ENCODE peak calls at places on chromosomes 3 and 15, in seven cellular contexts. R is MM.1S, F is GM23248, Q is OCI-LY7, D is hepatocyte, M is neural progenitor cell, T is HCT116. I is an unnamed sample.

GRCh38 chr3:9088431-9089353 is 125.4 kb upstream of the RAD18 start:
- DNase-seq in R (no peak), F (peak; percentile 26), Q (no peak), D (peak; percentile 66), M (no peak), T (no peak), I (peak; percentile 71)

GRCh38 chr3:107325446-107325845 is 51.8 kb upstream of the CCDC54 start:
- DNase-seq in R (no peak), F (no peak), Q (peak; percentile 70), D (no peak), M (no peak), T (no peak), I (no peak)

GRCh38 chr3:178367817-178368617 is 168.2 kb upstream of the KCNMB2 start:
- DNase-seq in R (no peak), F (peak; percentile 34), Q (no peak), D (no peak), M (no peak), T (no peak), I (no peak)

GRCh38 chr3:191262650-191263049 is 63.6 kb downstream of the OSTN start:
- DNase-seq in R (no peak), F (no peak), Q (peak; percentile 54), D (no peak), M (no peak), T (no peak), I (no peak)

GRCh38 chr3:194246709-194247349 is 104.3 kb downstream of the CPN2 start:
- DNase-seq in R (no peak), F (no peak), Q (no peak), D (no peak), M (no peak), T (no peak), I (no peak)

GRCh38 chr3:13484861-13485590 is 4.9 kb downstream of the HDAC11 start:
- DNase-seq in R (no peak), F (no peak), Q (no peak), D (peak; percentile 87), M (no peak), T (peak; percentile 52), I (peak; percentile 77)

GRCh38 chr15:87579537-87579936 is 677.0 kb downstream of the NTRK3 start:
- DNase-seq in R (no peak), F (no peak), Q (no peak), D (no peak), M (no peak), T (no peak), I (peak; percentile 43)

GRCh38 chr3:173983353-173983752 is 585.8 kb downstream of the NLGN1 start:
- DNase-seq in R (no peak), F (peak; percentile 68), Q (no peak), D (no peak), M (no peak), T (no peak), I (no peak)

GRCh38 chr3:198070871-198071270 is 110.9 kb downstream of the LMLN start:
- DNase-seq in R (no peak), F (no peak), Q (no peak), D (no peak), M (no peak), T (no peak), I (peak; percentile 16)

GRCh38 chr3:156233875-156234274 is 113.5 kb downstream of the KCNAB1 start:
- DNase-seq in R (no peak), F (no peak), Q (no peak), D (no peak), M (peak; percentile 16), T (no peak), I (no peak)

GRCh38 chr15:31489281-31489680 is 162.6 kb downstream of the KLF13 start:
- DNase-seq in R (no peak), F (no peak), Q (no peak), D (no peak), M (no peak), T (no peak), I (no peak)

GRCh38 chr3:45773714-45774449 is 22.5 kb downstream of the SLC6A20 start:
- DNase-seq in R (no peak), F (no peak), Q (no peak), D (peak; percentile 58), M (no peak), T (no peak), I (peak; percentile 11)

DNA sequence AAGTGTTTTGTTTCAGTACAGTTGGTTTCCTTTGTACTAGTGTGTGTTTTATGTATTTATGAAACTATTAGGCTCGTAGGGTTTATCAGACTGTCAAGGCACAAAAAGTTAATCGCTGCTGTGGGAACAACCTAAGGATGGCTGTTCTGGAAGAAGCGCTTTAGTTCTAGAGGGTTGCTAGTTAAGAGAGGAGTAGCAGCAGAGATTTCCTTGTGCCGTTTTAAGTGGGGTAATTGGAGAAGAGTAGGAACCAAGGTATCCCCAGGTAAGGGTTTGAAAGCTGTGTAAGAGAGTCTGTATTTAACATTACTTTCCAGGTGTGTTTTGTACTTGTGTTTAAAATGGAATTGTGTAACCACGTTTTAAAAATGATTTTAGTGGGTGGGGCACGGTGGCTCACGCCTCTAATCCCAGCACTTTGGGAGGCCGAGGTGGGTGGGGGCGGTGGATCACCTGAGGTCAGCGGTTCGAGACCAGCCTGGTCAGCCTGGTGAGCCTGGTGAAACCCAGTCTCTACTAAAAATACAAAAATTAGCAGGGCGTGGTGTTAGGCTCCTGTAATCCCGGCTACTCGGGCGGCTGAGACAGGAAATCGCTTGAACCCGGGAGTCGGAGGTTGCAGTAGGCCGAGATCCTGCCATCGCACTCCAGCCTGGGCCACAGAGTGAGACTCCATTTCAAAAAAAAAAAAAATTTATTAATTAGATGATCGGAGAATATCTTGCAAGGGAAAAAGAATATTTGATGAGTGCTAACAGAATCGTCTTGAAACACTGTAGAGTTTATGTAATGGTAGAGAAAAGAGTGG is 2.6 kb downstream of the MORF4L1 start:
- DNase-seq in R (no peak), F (peak; percentile 42), Q (peak; percentile 19), D (no peak), M (no peak), T (no peak), I (no peak)
- TF ChIP-seq EZH2phosphoT487 in R (no peak), F (no peak), Q (no peak), D (no peak), M (no peak), T (no peak), I (no peak)

DNA sequence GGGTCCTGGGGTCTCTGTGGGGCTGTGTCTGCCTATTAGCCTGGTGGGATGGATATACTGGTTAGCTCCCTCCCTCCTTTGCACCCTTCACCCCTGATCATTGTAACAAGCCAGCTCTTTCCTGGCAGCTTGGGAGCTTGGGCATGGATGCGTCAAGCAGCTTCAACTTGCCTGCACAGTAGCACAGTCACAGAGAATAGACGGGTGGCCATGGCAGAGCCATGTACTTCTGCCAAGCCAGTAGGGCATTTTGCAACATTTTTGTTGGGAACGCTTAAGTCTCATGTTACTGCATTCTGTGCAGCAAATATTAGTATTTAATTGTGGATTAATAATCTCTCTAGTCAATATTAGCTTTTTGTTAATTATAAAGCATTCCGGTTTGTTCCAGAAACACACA is 65.3 kb downstream of the SMAD6 start:
- DNase-seq in R (no peak), F (no peak), Q (no peak), D (no peak), M (no peak), T (no peak), I (no peak)
- H4K20me1 ChIP-seq in R (no peaks in the 10 kb centered on the region), F (no peaks in the 10 kb centered on the region), Q (no peaks in the 10 kb centered on the region), D (peaks cover 16% of the 10 kb centered on the region), M (peaks cover 23% of the 10 kb centered on the region), T (no peaks in the 10 kb centered on the region), I (no peaks in the 10 kb centered on the region)

DNA sequence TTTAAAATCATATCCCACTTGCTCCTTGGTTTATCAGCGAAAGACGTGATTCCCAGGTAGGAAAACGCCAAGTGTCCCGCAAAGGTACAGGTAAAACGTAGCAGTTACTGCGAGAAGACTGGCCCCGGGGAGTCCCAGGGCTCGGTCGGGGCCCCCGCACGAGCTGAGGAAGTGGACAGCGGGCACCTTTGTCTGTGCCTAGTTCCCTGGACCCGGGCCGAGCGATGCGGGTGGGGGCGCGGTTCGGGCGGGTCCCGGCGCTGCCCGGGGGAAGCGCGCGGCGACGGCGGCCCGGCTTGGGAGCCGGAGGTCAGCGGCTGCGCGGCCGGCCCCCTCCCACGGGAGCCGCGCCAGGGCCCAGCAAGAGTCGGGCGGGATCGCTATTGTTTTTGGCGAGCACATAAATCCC is 857 bp upstream of the NEO1 start:
- DNase-seq in R (no peak), F (no peak), Q (no peak), D (no peak), M (no peak), T (no peak), I (peak; percentile 6)
- TF ChIP-seq EZH2phosphoT487 in R (no peak), F (no peak), Q (no peak), D (no peak), M (no peak), T (no peak), I (no peak)

GRCh38 chr3:52537726-52538421 is 1.5 kb downstream of the UQCC5 start:
- DNase-seq in R (no peak), F (peak; percentile 17), Q (no peak), D (no peak), M (no peak), T (no peak), I (no peak)

GRCh38 chr3:52536112-52536368 is 365 bp upstream of the UQCC5 start:
- DNase-seq in R (no peak), F (no peak), Q (no peak), D (no peak), M (no peak), T (no peak), I (no peak)

GRCh38 chr3:52535411-52536111 is 844 bp upstream of the UQCC5 start:
- DNase-seq in R (no peak), F (no peak), Q (no peak), D (no peak), M (no peak), T (no peak), I (no peak)

GRCh38 chr3:52537165-52537635 is 795 bp downstream of the UQCC5 start:
- DNase-seq in R (no peak), F (no peak), Q (no peak), D (no peak), M (no peak), T (no peak), I (peak; percentile 29)

DNA sequence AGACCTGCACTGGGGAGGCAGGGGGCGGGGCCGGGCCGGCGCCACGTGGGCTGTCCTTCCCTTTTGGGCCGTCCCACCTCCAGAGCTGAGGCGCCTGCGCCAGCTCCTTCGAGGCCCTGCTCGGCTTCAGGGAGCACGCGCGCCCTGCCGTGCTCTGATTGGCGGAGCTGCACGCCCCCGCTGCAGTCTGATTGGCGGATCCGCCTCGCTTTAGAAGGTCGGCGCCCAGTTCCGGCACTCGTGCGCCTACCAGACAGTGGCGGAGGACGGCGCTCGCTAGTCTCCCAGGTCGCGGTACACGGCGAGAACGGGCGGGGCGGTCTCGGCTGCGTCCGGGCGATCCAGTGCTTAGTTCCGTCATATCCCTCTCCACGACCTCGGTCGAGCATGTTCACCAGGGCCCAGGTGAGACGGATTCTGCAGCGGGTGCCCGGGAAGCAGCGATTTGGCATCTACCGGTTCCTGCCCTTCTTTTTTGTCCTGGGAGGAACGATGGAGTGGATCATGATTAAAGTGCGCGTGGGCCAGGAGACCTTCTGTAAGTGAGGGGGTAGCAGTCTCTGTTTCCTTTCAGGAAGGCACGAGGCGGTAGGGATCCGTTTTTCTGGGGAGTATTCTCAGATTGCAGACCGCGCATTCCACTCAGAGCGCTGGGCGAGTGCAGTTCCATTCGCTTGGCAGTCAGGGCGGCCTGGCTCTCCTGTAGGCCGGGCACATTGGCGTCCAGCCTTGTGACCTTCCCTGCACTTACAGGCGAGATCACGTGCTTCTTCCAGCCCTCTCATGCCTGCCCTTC is at the start of gene UQCC5:
- DNase-seq in R (peak; percentile 99), F (peak; percentile 100), Q (peak; percentile 99), D (peak; percentile 99), M (peak; percentile 100), T (peak; percentile 96), I (peak; percentile 99)
- H4K20me1 ChIP-seq in R (no peaks in the 10 kb centered on the region), F (no peaks in the 10 kb centered on the region), Q (peaks cover 21% of the 10 kb centered on the region), D (peaks cover 22% of the 10 kb centered on the region), M (peaks cover 44% of the 10 kb centered on the region), T (no peaks in the 10 kb centered on the region), I (peaks cover 28% of the 10 kb centered on the region)

GRCh38 chr15:89096664-89097063 is 8.4 kb downstream of the ABHD2 start:
- DNase-seq in R (no peak), F (no peak), Q (no peak), D (no peak), M (no peak), T (no peak), I (no peak)
- TF ChIP-seq EZH2phosphoT487 in R (no peak), F (no peak), Q (no peak), D (no peak), M (no peak), T (no peak), I (no peak)